ENCODE peak calls at places on chromosomes 6 and 20, in seven cellular contexts. One of them, this sample, is unnamed. For H3K27me3 and H3K9me3, the result is how much of the 10 kb centered on the place peaks cover.

GRCh38 chr6:1667012-1667804 is 57.5 kb downstream of the FOXC1 start:
- DNase-seq in ovary: no peak
- DNase-seq in psoas muscle: no peak
- DNase-seq in WERI-Rb-1: no peak
- DNase-seq in IMR-90: peak
- DNase-seq in mammary epithelial cell: no peak
- DNase-seq in thoracic aorta: no peak
- DNase-seq in this sample: no peak

GRCh38 chr20:15674253-15675145 is 898.7 kb downstream of the KIF16B start:
- DNase-seq in thoracic aorta: no peak
- DNase-seq in ovary: no peak
- DNase-seq in mammary epithelial cell: no peak
- DNase-seq in psoas muscle: no peak
- DNase-seq in IMR-90: no peak
- DNase-seq in WERI-Rb-1: no peak
- DNase-seq in this sample: no peak

GRCh38 chr20:38806855-38807655 is 1.6 kb downstream of the PPP1R16B start:
- DNase-seq in WERI-Rb-1: peak
- DNase-seq in psoas muscle: no peak
- DNase-seq in ovary: no peak
- DNase-seq in mammary epithelial cell: no peak
- DNase-seq in thoracic aorta: no peak
- DNase-seq in IMR-90: no peak
- DNase-seq in this sample: no peak

GRCh38 chr20:40741507-40742106 is 52.6 kb upstream of the MAFB start:
- DNase-seq in IMR-90: peak
- DNase-seq in WERI-Rb-1: peak
- DNase-seq in thoracic aorta: no peak
- DNase-seq in mammary epithelial cell: peak
- DNase-seq in psoas muscle: no peak
- DNase-seq in ovary: no peak
- DNase-seq in this sample: no peak

GRCh38 chr6:79138146-79138545 is 60.1 kb upstream of the PHIP start:
- DNase-seq in ovary: no peak
- DNase-seq in thoracic aorta: no peak
- DNase-seq in psoas muscle: no peak
- DNase-seq in WERI-Rb-1: no peak
- DNase-seq in IMR-90: no peak
- DNase-seq in mammary epithelial cell: no peak
- DNase-seq in this sample: no peak

GRCh38 chr6:41958022-41958856 is 16.6 kb upstream of the CCND3 start:
- DNase-seq in WERI-Rb-1: no peak
- DNase-seq in psoas muscle: no peak
- DNase-seq in ovary: no peak
- DNase-seq in mammary epithelial cell: no peak
- DNase-seq in thoracic aorta: no peak
- DNase-seq in IMR-90: no peak
- DNase-seq in this sample: no peak

GRCh38 chr6:6942826-6943225 is 164.9 kb upstream of the RREB1 start:
- DNase-seq in IMR-90: peak
- DNase-seq in psoas muscle: peak
- DNase-seq in thoracic aorta: no peak
- DNase-seq in WERI-Rb-1: no peak
- DNase-seq in ovary: no peak
- DNase-seq in mammary epithelial cell: no peak
- DNase-seq in this sample: peak

GRCh38 chr6:39453956-39454524 is 131.5 kb upstream of the KCNK16 start:
- DNase-seq in WERI-Rb-1: no peak
- DNase-seq in IMR-90: no peak
- DNase-seq in psoas muscle: no peak
- DNase-seq in mammary epithelial cell: peak
- DNase-seq in ovary: no peak
- DNase-seq in thoracic aorta: no peak
- DNase-seq in this sample: no peak

GRCh38 chr20:8079976-8080375 is 52.1 kb upstream of the PLCB1 start:
- DNase-seq in WERI-Rb-1: no peak
- DNase-seq in thoracic aorta: no peak
- DNase-seq in ovary: no peak
- DNase-seq in mammary epithelial cell: no peak
- DNase-seq in psoas muscle: no peak
- DNase-seq in IMR-90: no peak
- DNase-seq in this sample: no peak

GRCh38 chr6:29146154-29146553 is 24.6 kb upstream of the OR2J2 start:
- DNase-seq in mammary epithelial cell: no peak
- DNase-seq in psoas muscle: no peak
- DNase-seq in thoracic aorta: no peak
- DNase-seq in IMR-90: no peak
- DNase-seq in WERI-Rb-1: no peak
- DNase-seq in ovary: no peak
- DNase-seq in this sample: no peak

GRCh38 chr6:159695984-159696383 is 2.9 kb upstream of the SOD2 start:
- DNase-seq in IMR-90: peak
- DNase-seq in mammary epithelial cell: no peak
- DNase-seq in WERI-Rb-1: no peak
- DNase-seq in ovary: no peak
- DNase-seq in thoracic aorta: no peak
- DNase-seq in psoas muscle: no peak
- DNase-seq in this sample: no peak

GRCh38 chr6:168485804-168486203 is 44.8 kb downstream of the SMOC2 start:
- DNase-seq in thoracic aorta: no peak
- DNase-seq in ovary: no peak
- DNase-seq in mammary epithelial cell: no peak
- DNase-seq in WERI-Rb-1: no peak
- DNase-seq in psoas muscle: no peak
- DNase-seq in IMR-90: no peak
- DNase-seq in this sample: no peak

GRCh38 chr6:144330588-144330987 is 45.5 kb downstream of the UTRN start:
- DNase-seq in ovary: no peak
- DNase-seq in psoas muscle: no peak
- DNase-seq in thoracic aorta: no peak
- DNase-seq in IMR-90: no peak
- DNase-seq in mammary epithelial cell: peak
- DNase-seq in WERI-Rb-1: no peak
- DNase-seq in this sample: peak

GRCh38 chr20:45892049-45892816 is 1.1 kb downstream of the CTSA start:
- DNase-seq in thoracic aorta: no peak
- DNase-seq in IMR-90: peak
- DNase-seq in psoas muscle: no peak
- DNase-seq in WERI-Rb-1: peak
- DNase-seq in ovary: no peak
- DNase-seq in mammary epithelial cell: peak
- DNase-seq in this sample: no peak

GRCh38 chr6:134746125-134746524 is 203.8 kb downstream of the ALDH8A1 start:
- DNase-seq in WERI-Rb-1: no peak
- DNase-seq in mammary epithelial cell: no peak
- DNase-seq in IMR-90: no peak
- DNase-seq in psoas muscle: no peak
- DNase-seq in ovary: no peak
- DNase-seq in thoracic aorta: no peak
- DNase-seq in this sample: no peak

GRCh38 chr20:39081255-39081654 is 119.1 kb downstream of the DHX35 start:
- DNase-seq in psoas muscle: peak
- DNase-seq in IMR-90: peak
- DNase-seq in thoracic aorta: peak
- DNase-seq in ovary: peak
- DNase-seq in WERI-Rb-1: peak
- DNase-seq in mammary epithelial cell: peak
- DNase-seq in this sample: peak

GRCh38 chr6:29791786-29792122 is 35.9 kb upstream of the HLA-G start:
- DNase-seq in mammary epithelial cell: peak
- DNase-seq in WERI-Rb-1: no peak
- DNase-seq in thoracic aorta: no peak
- DNase-seq in IMR-90: no peak
- DNase-seq in psoas muscle: no peak
- DNase-seq in ovary: no peak
- DNase-seq in this sample: no peak

GRCh38 chr20:32354592-32355416 is 3.3 kb upstream of the ASXL1 start:
- DNase-seq in ovary: no peak
- DNase-seq in thoracic aorta: no peak
- DNase-seq in psoas muscle: no peak
- DNase-seq in IMR-90: peak
- DNase-seq in mammary epithelial cell: peak
- DNase-seq in WERI-Rb-1: no peak
- DNase-seq in this sample: no peak

GRCh38 chr6:135182993-135183531 is 2.0 kb downstream of the MYB start:
- DNase-seq in thoracic aorta: no peak
- DNase-seq in psoas muscle: no peak
- DNase-seq in IMR-90: no peak
- DNase-seq in mammary epithelial cell: peak
- DNase-seq in ovary: no peak
- DNase-seq in WERI-Rb-1: peak
- DNase-seq in this sample: peak

GRCh38 chr6:144936764-144937163 is 651.6 kb downstream of the UTRN start:
- DNase-seq in psoas muscle: no peak
- DNase-seq in WERI-Rb-1: no peak
- DNase-seq in ovary: no peak
- DNase-seq in IMR-90: peak
- DNase-seq in thoracic aorta: no peak
- DNase-seq in mammary epithelial cell: no peak
- DNase-seq in this sample: no peak

GRCh38 chr6:154619183-154619582 is 108.7 kb upstream of the CNKSR3 start:
- DNase-seq in IMR-90: no peak
- DNase-seq in WERI-Rb-1: no peak
- DNase-seq in ovary: no peak
- DNase-seq in thoracic aorta: no peak
- DNase-seq in psoas muscle: no peak
- DNase-seq in mammary epithelial cell: no peak
- DNase-seq in this sample: no peak

GRCh38 chr20:63330940-63331339 is 30.2 kb downstream of the CHRNA4 start:
- DNase-seq in thoracic aorta: no peak
- DNase-seq in ovary: no peak
- DNase-seq in IMR-90: no peak
- DNase-seq in psoas muscle: peak
- DNase-seq in WERI-Rb-1: peak
- DNase-seq in mammary epithelial cell: no peak
- DNase-seq in this sample: no peak

GRCh38 chr20:63331741-63332400 is 29.3 kb downstream of the CHRNA4 start:
- DNase-seq in ovary: no peak
- DNase-seq in mammary epithelial cell: no peak
- DNase-seq in psoas muscle: peak
- DNase-seq in thoracic aorta: no peak
- DNase-seq in WERI-Rb-1: no peak
- DNase-seq in IMR-90: no peak
- DNase-seq in this sample: no peak

GRCh38 chr20:63329331-63330083 is 31.6 kb downstream of the CHRNA4 start:
- DNase-seq in mammary epithelial cell: no peak
- DNase-seq in ovary: no peak
- DNase-seq in thoracic aorta: no peak
- DNase-seq in IMR-90: no peak
- DNase-seq in psoas muscle: peak
- DNase-seq in WERI-Rb-1: no peak
- DNase-seq in this sample: no peak

GRCh38 chr20:63328716-63329275 is 32.4 kb downstream of the CHRNA4 start:
- DNase-seq in IMR-90: no peak
- DNase-seq in thoracic aorta: no peak
- DNase-seq in psoas muscle: peak
- DNase-seq in WERI-Rb-1: no peak
- DNase-seq in ovary: no peak
- DNase-seq in mammary epithelial cell: no peak
- DNase-seq in this sample: peak

GRCh38 chr20:63330084-63330760 is 30.9 kb downstream of the CHRNA4 start:
- DNase-seq in psoas muscle: peak
- DNase-seq in thoracic aorta: no peak
- DNase-seq in IMR-90: no peak
- DNase-seq in WERI-Rb-1: no peak
- DNase-seq in ovary: no peak
- DNase-seq in mammary epithelial cell: no peak
- DNase-seq in this sample: no peak
- H3K27me3 ChIP-seq in psoas muscle: half or more
- H3K27me3 ChIP-seq in thoracic aorta: under half
- H3K27me3 ChIP-seq in IMR-90: under half
- H3K27me3 ChIP-seq in WERI-Rb-1: under half
- H3K27me3 ChIP-seq in ovary: under half
- H3K27me3 ChIP-seq in mammary epithelial cell: under half
- H3K27me3 ChIP-seq in this sample: under half

DNA sequence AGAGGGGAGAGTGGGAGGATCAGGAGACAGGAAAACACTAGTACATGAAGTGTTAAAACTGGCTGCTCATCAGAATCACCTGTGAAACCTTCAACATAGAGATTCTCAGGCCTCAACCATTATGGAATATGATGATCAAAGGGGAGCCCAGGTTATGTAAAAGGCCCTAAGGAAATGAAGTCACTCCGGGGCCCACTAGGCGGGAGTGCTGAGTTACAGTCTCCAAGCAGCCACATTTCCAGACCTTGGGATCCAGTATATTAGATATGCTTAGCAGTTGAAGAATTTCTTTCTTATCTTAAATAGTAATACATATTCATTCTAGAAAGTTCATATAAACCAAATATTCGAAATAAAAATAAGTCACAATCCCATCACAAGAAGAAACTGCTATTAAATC is 476.3 kb downstream of the PRKN start:
- DNase-seq in WERI-Rb-1: peak
- DNase-seq in ovary: no peak
- DNase-seq in thoracic aorta: no peak
- DNase-seq in IMR-90: no peak
- DNase-seq in mammary epithelial cell: no peak
- DNase-seq in psoas muscle: no peak
- DNase-seq in this sample: no peak
- TF ChIP-seq CTCF in WERI-Rb-1: peak
- TF ChIP-seq CTCF in ovary: no peak
- TF ChIP-seq CTCF in thoracic aorta: no peak
- TF ChIP-seq CTCF in IMR-90: no peak
- TF ChIP-seq CTCF in mammary epithelial cell: no peak
- TF ChIP-seq CTCF in psoas muscle: no peak
- TF ChIP-seq CTCF in this sample: no peak

DNA sequence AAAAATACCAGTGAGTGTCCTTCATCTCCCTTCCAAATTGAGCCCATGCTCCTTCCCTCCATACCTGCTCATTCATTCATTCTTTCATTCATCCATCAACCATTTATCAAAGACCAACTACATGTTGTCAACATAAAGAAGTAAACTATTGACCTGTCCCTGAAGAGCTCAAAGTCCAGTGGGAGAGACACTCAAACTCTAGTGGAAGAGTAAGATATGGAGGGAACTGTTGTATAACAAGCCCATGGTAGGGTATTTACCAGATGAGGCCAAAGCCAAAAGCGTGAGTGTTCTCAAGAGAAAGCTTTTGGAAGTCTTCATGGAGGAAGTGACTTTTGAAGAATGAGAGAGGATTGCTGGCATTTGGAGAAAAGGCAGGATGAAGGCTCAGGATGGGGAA is 163.4 kb upstream of the SPACA1 start:
- DNase-seq in mammary epithelial cell: no peak
- DNase-seq in thoracic aorta: no peak
- DNase-seq in ovary: no peak
- DNase-seq in WERI-Rb-1: no peak
- DNase-seq in IMR-90: no peak
- DNase-seq in psoas muscle: no peak
- DNase-seq in this sample: no peak
- H3K9me3 ChIP-seq in mammary epithelial cell: under half
- H3K9me3 ChIP-seq in thoracic aorta: under half
- H3K9me3 ChIP-seq in ovary: under half
- H3K9me3 ChIP-seq in WERI-Rb-1: under half
- H3K9me3 ChIP-seq in IMR-90: under half
- H3K9me3 ChIP-seq in psoas muscle: under half
- H3K9me3 ChIP-seq in this sample: under half

DNA sequence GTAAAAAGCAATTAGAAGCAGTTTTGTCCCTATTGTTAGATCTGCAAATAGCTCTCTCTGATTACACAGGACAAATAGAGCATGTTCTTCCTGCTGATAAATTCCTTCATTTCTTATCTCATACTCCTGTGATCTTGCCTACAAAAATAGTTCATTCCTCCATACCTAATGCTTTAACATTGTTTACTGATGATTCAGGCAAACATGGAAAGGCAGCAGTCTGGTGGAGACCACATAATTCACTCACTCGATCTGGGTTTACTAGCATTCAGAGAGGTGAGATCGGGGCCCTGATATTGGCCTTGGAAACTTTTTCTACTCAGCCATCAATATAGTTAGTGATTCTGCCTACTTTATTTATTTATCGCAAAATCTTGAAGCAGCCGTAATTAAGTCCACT is 20.2 kb downstream of the HLA-DPA1 start:
- DNase-seq in thoracic aorta: no peak
- DNase-seq in mammary epithelial cell: peak
- DNase-seq in WERI-Rb-1: no peak
- DNase-seq in psoas muscle: no peak
- DNase-seq in ovary: no peak
- DNase-seq in IMR-90: peak
- DNase-seq in this sample: no peak
- H3K27me3 ChIP-seq in thoracic aorta: under half
- H3K27me3 ChIP-seq in mammary epithelial cell: under half
- H3K27me3 ChIP-seq in WERI-Rb-1: under half
- H3K27me3 ChIP-seq in psoas muscle: under half
- H3K27me3 ChIP-seq in ovary: under half
- H3K27me3 ChIP-seq in IMR-90: under half
- H3K27me3 ChIP-seq in this sample: under half

This sample was measured in lower lobe of right lung.